ENCODE peak calls at places on chromosome 14, in six cellular contexts. C is neuronal stem cell, R is hepatocyte, W is fibroblast of lung, J is tibial artery, X is HCT116. G is an unnamed sample. For H3K4me1 and H3K9me3, the result is how much of the 10 kb centered on the place peaks cover.

GRCh38 chr14:58730793-58731464 is 93.2 kb downstream of the DACT1 start:
- DNase-seq in J (no peak), C (no peak), X (no peak), W (no peak), R (no peak), G (no peak)

GRCh38 chr14:24332094-24332983 is 2.5 kb downstream of the ADCY4 start:
- DNase-seq in X (no peak), J (peak), W (peak), R (peak), C (no peak), G (peak)

GRCh38 chr14:77186911-77187648 is 5.5 kb downstream of the TMEM63C start:
- DNase-seq in J (no peak), R (peak), C (peak), X (peak), W (no peak), G (no peak)

GRCh38 chr14:38255408-38255672 is 553 bp downstream of the CLEC14A start:
- DNase-seq in J (no peak), X (no peak), C (no peak), R (peak), W (peak), G (no peak)

GRCh38 chr14:60981626-60982455 is 796 bp downstream of the SLC38A6 start:
- DNase-seq in R (peak), C (no peak), W (peak), X (no peak), J (no peak), G (no peak)

GRCh38 chr14:92544051-92544730 is 30.6 kb downstream of the RIN3 start:
- DNase-seq in J (no peak), X (no peak), C (no peak), R (no peak), W (no peak), G (no peak)

GRCh38 chr14:65065719-65066118 is 36.6 kb downstream of the MAX start:
- DNase-seq in W (no peak), X (no peak), R (no peak), C (no peak), J (no peak), G (no peak)

GRCh38 chr14:81834308-81834707 is 300.7 kb upstream of the SEL1L start:
- DNase-seq in J (no peak), X (no peak), W (no peak), C (no peak), R (no peak), G (no peak)

GRCh38 chr14:61256826-61257468 is 24.2 kb downstream of the TMEM30B start:
- DNase-seq in R (no peak), J (no peak), X (no peak), W (no peak), C (no peak), G (no peak)

GRCh38 chr14:71726639-71727085 is 205.6 kb upstream of the RGS6 start:
- DNase-seq in J (no peak), C (no peak), R (peak), W (no peak), X (no peak), G (peak)

GRCh38 chr14:31047503-31047902 is 21.3 kb upstream of the STRN3 start:
- DNase-seq in C (no peak), R (no peak), J (no peak), W (no peak), X (no peak), G (no peak)
- H3K4me3 ChIP-seq in C (no peak), R (no peak), J (no peak), W (no peak), X (no peak), G (no peak)

GRCh38 chr14:73774671-73775070 is 60.5 kb upstream of the PNMA1 start:
- DNase-seq in R (no peak), J (no peak), C (no peak), W (no peak), X (no peak), G (no peak)
- H3K4me1 ChIP-seq in R (under half), J (under half), C (under half), W (under half), X (under half), G (under half)

GRCh38 chr14:19917243-19917642 is 3.2 kb upstream of the OR4K5 start:
- DNase-seq in J (no peak), R (no peak), X (no peak), W (no peak), C (no peak), G (no peak)

GRCh38 chr14:19917955-19918518 is 2.4 kb upstream of the OR4K5 start:
- DNase-seq in W (no peak), J (no peak), R (no peak), X (no peak), C (no peak), G (no peak)

GRCh38 chr14:19920021-19920657 is at the start of gene OR4K5:
- DNase-seq in R (no peak), X (no peak), W (no peak), C (no peak), J (no peak), G (no peak)

DNA sequence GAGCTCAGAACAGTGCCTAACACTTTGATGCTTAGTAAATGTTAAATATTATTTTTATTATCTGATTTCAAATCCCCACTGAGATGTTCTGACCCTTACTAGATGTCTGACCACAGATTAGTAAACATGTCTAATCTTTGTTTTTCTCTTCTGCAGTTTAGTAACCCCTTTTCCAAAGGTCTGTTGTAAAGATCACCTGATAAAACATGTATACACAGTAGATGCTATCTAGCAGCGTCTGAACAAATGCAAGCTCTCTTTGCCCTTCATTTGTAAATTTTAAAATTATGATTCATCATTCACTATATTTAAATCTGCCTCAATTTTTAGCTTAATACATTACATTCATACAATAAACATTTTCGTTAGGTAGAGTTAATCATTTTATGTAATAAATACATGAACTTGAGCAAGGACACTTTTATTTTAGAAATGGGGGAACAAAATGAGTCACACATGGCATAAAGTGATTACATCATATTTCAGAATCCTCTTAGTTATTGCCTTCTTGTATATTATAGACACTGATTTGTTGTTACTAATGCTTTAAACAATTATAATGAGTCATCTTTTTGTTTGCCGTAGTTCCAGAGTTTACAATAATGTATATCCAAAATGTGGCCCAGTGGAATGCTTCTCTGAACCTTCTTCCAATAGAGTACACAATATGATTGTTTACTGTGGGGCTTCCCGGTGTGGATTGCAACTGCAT is 1.7 kb upstream of the OR4K5 start:
- DNase-seq in W (no peak), C (no peak), X (no peak), J (no peak), R (no peak), G (no peak)
- H3K9me3 ChIP-seq in W (under half), C (under half), X (under half), J (under half), R (under half), G (under half)

DNA sequence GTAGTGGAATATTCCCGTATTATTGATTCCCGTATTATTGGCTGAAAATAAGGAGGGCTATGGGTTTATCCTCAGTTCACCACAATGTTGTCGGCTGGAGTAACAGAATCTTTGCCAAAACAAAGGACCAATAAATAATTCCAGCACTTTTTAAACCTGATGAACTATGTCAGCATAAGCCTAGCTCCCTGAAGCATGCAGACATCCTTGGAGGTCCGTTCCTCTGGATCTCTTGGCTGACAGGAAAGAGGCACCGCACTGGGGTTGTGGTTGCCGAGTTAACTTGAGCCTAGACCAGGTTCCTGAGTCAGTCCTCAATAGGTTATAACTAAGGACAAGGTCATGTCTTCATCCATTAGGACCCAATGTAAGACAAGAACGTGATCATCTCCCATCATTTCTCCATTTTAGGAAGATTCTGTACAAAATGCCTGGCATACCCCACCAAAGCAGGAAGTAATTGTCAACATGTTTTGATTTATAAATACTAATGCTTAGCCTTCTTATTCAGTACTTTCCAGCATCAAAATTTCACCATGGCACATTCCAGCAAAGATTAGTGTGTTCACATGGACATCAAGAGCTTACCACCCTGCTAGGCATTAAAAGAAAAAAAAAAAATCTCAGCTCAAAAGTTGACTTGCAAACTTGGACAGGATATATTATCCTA is 36.5 kb downstream of the NID2 start:
- DNase-seq in C (no peak), J (no peak), W (no peak), X (no peak), R (no peak), G (no peak)
- H3K4me3 ChIP-seq in C (no peak), J (no peak), W (no peak), X (no peak), R (no peak), G (no peak)

GRCh38 chr14:68544150-68544892 is 248.5 kb downstream of the ZFP36L1 start:
- DNase-seq in J (peak), X (no peak), C (no peak), W (peak), R (no peak), G (peak)
- H3K4me1 ChIP-seq in J (half or more), X (half or more), C (under half), W (under half), R (under half), G (under half)

GRCh38 chr14:105930572-105930971 is 404.2 kb downstream of the TMEM121 start:
- DNase-seq in C (no peak), R (no peak), J (no peak), W (no peak), X (no peak), G (peak)

GRCh38 chr14:105931808-105932483 is 405.6 kb downstream of the TMEM121 start:
- DNase-seq in X (no peak), W (no peak), C (no peak), J (no peak), R (no peak), G (no peak)

GRCh38 chr14:105935384-105935783 is 409.0 kb downstream of the TMEM121 start:
- DNase-seq in R (no peak), C (no peak), J (no peak), X (no peak), W (no peak), G (no peak)

GRCh38 chr14:105929327-105930081 is 403.1 kb downstream of the TMEM121 start:
- DNase-seq in W (no peak), J (no peak), C (no peak), R (no peak), X (no peak), G (peak)

DNA sequence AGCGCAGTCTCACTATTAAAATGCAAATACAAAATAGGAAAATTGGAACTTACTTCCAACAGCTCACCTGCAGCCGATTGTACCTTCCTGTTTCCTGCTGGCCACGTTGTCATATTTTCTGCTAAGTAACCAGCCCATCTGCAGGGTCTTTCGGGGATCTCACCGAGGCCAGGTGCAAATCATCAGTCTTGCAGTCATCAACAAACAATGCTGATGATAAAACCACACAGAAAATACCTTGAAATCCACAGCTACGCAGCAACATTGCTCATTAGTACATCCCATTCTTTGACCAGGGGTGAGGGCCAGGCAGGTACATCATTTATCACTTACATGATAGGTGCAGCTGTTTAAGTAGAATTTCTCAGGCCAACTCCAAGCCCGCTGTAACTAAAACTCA is 406.9 kb downstream of the TMEM121 start:
- DNase-seq in X (no peak), C (no peak), R (no peak), J (no peak), W (no peak), G (no peak)
- H3K9me3 ChIP-seq in X (under half), C (under half), R (under half), J (under half), W (under half), G (under half)

DNA sequence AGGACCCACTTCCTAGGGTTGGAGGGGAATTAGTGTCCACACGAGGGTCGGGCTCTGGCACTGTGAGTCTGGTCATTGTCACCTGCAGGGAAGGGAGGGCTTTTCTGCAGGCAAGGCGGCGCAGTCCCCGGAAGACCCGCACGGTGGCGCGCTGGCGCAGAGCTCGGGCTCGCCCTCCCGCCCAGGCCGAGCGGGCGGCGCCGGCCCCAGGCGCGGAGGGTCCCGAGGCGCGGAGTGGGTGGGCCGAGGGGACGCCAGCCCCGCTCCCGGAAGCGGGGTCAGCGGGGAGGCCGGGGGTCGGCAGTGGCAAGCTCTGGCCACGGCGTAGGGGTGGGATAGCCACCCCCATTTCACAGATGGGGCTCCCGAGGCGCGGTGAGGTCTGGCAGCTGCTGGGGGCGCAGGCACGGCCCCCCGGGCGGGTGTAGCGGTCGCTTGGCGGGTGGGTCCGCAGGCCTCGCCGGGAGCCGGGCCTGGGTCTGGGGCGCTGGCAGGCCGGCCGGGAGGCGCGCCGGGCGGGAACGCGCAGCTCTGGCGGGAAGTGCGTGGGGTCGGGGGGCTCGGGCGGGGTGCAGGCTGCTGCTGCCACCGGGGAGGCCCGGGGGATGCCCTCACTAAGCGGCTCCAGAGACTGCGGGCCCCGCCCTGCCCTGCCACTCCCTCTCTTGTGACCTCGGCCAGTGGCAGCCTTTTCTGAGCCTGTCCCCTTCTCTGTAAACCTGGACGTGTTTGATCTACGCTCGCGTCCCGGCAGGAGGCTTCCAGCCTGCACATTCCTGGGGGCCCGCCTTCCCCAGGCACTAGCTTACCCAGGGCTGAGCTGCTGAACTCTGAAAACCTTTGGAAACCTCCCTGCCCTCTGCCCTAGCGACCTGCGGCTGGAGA is 46.1 kb downstream of the CYP46A1 start:
- DNase-seq in X (no peak), R (peak), C (peak), J (no peak), W (no peak), G (peak)
- H3K4me3 ChIP-seq in X (peak), R (peak), C (peak), J (peak), W (peak), G (peak)

DNA sequence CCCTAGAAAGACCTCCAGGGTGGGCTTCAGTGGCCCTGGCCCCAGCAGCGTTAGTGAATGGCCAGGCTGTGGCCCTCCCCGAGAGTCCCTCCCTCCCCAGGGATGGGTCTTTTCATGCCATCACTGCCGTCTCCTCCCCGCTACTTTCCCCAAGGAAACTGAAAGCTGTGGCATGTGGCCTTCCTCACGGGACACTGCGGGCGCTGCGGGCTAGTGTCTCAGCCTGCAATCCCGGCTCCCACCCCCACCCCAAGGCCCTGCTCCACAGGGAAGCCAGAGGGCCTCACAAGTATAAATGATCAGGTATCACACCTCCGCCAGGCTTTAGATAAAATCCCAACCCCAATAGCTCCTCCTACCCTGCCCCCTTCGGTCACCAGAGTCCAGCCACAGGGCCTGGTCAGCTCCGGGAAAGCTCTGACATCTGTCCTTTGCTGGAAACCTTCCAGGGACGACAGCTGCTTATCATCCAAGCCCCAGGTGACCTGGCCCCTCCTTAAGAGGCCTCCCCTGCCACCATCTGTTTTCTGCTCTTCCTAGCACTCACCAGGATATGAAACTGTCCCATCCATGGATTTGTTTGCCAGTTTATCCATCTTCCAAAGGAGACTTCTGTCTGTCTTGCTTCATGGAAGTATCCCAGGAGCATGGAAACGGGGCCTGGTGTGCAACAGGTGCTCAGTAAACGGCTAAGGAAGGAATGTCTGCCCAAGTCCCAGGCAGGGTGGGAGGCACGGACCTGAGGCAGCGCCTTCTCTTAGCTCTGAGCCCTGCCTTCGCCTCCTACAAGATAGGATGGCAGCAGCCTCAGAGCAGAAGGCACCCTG is 31.6 kb downstream of the CCDC85C start:
- DNase-seq in W (no peak), X (no peak), C (no peak), R (peak), J (no peak), G (no peak)
- H3K4me1 ChIP-seq in W (under half), X (under half), C (half or more), R (half or more), J (under half), G (under half)